ENCODE peak calls at places on chromosomes 7 and 10, in nine cellular contexts. Y, S, E, K, J, O, U, Q and I are unnamed samples.

GRCh38 chr7:78020131-78020873 is 221.7 kb downstream of the PHTF2 start:
- DNase-seq in Y (peak; percentile 23), S (no peak), E (peak; percentile 45), K (peak; percentile 68), J (peak; percentile 62), O (peak; percentile 33), U (peak; percentile 45), Q (peak; percentile 91), I (peak; percentile 84)

GRCh38 chr7:36473454-36474282 is 84.0 kb downstream of the ANLN start:
- DNase-seq in Y (no peak), S (peak; percentile 45), E (peak; percentile 68), K (peak; percentile 70), J (peak; percentile 21), O (peak; percentile 77), U (peak; percentile 89), Q (peak; percentile 15), I (no peak)

GRCh38 chr10:75397571-75397921 is 4.0 kb downstream of the ZNF503 start:
- DNase-seq in Y (no peak), S (no peak), E (peak; percentile 43), K (peak; percentile 57), J (peak; percentile 24), O (peak; percentile 34), U (no peak), Q (peak; percentile 66), I (no peak)

GRCh38 chr10:29596826-29597225 is 37.9 kb downstream of the SVIL start:
- DNase-seq in Y (no peak), S (no peak), E (no peak), K (no peak), J (no peak), O (no peak), U (no peak), Q (no peak), I (no peak)

GRCh38 chr10:24556746-24557742 is 166.6 kb downstream of the ARHGAP21 start:
- DNase-seq in Y (no peak), S (no peak), E (no peak), K (peak; percentile 28), J (peak; percentile 60), O (peak; percentile 51), U (peak; percentile 52), Q (peak; percentile 84), I (peak; percentile 58)

GRCh38 chr7:21550821-21551531 is 8.1 kb downstream of the DNAH11 start:
- DNase-seq in Y (no peak), S (no peak), E (no peak), K (no peak), J (no peak), O (no peak), U (peak; percentile 80), Q (no peak), I (no peak)

GRCh38 chr10:57992321-57993077 is 275.2 kb downstream of the IPMK start:
- DNase-seq in Y (no peak), S (no peak), E (no peak), K (no peak), J (no peak), O (no peak), U (peak; percentile 85), Q (no peak), I (no peak)

GRCh38 chr7:102024769-102025391 is 207.5 kb downstream of the CUX1 start:
- DNase-seq in Y (no peak), S (no peak), E (no peak), K (no peak), J (no peak), O (no peak), U (no peak), Q (no peak), I (no peak)

GRCh38 chr10:28788252-28788651 is 110.9 kb downstream of the BAMBI start:
- DNase-seq in Y (no peak), S (no peak), E (no peak), K (no peak), J (no peak), O (no peak), U (no peak), Q (no peak), I (no peak)

GRCh38 chr10:87918254-87918859 is 54.9 kb downstream of the PTEN start:
- DNase-seq in Y (no peak), S (no peak), E (no peak), K (no peak), J (no peak), O (no peak), U (no peak), Q (no peak), I (no peak)

GRCh38 chr7:143958781-143959180 is 4.1 kb downstream of the OR2F1 start:
- DNase-seq in Y (no peak), S (no peak), E (no peak), K (no peak), J (no peak), O (no peak), U (no peak), Q (peak; percentile 61), I (no peak)

GRCh38 chr7:127882313-127882920 is 148.8 kb downstream of the LRRC4 start:
- DNase-seq in Y (no peak), S (no peak), E (no peak), K (no peak), J (no peak), O (no peak), U (no peak), Q (no peak), I (no peak)

GRCh38 chr10:31940839-31941653 is 12.4 kb upstream of the ARHGAP12 start:
- DNase-seq in Y (peak; percentile 56), S (no peak), E (no peak), K (peak; percentile 33), J (no peak), O (no peak), U (peak; percentile 91), Q (peak; percentile 86), I (peak; percentile 98)

GRCh38 chr7:149021725-149022062 is 6.6 kb downstream of the PDIA4 start:
- DNase-seq in Y (no peak), S (no peak), E (no peak), K (no peak), J (no peak), O (no peak), U (no peak), Q (no peak), I (no peak)

GRCh38 chr10:18308600-18308999 is 168.4 kb downstream of the CACNB2 start:
- DNase-seq in Y (no peak), S (no peak), E (no peak), K (no peak), J (no peak), O (no peak), U (no peak), Q (peak; percentile 51), I (no peak)

GRCh38 chr7:100351657-100352058 is 6.3 kb upstream of the PILRB start:
- DNase-seq in Y (no peak), S (no peak), E (no peak), K (no peak), J (no peak), O (no peak), U (no peak), Q (no peak), I (no peak)

GRCh38 chr10:71268247-71268691 is 50.8 kb upstream of the SLC29A3 start:
- DNase-seq in Y (no peak), S (no peak), E (no peak), K (no peak), J (no peak), O (peak; percentile 41), U (peak; percentile 28), Q (peak; percentile 76), I (peak; percentile 47)

GRCh38 chr10:133211141-133211830 is 18.7 kb upstream of the UTF1 start:
- DNase-seq in Y (no peak), S (no peak), E (no peak), K (no peak), J (no peak), O (no peak), U (no peak), Q (no peak), I (no peak)

GRCh38 chr10:121296856-121297255 is 301.4 kb downstream of the FGFR2 start:
- DNase-seq in Y (no peak), S (no peak), E (no peak), K (no peak), J (no peak), O (no peak), U (no peak), Q (no peak), I (no peak)

GRCh38 chr7:26284995-26285632 is 6.5 kb upstream of the SNX10 start:
- DNase-seq in Y (no peak), S (no peak), E (no peak), K (no peak), J (no peak), O (no peak), U (peak; percentile 18), Q (no peak), I (no peak)

DNA sequence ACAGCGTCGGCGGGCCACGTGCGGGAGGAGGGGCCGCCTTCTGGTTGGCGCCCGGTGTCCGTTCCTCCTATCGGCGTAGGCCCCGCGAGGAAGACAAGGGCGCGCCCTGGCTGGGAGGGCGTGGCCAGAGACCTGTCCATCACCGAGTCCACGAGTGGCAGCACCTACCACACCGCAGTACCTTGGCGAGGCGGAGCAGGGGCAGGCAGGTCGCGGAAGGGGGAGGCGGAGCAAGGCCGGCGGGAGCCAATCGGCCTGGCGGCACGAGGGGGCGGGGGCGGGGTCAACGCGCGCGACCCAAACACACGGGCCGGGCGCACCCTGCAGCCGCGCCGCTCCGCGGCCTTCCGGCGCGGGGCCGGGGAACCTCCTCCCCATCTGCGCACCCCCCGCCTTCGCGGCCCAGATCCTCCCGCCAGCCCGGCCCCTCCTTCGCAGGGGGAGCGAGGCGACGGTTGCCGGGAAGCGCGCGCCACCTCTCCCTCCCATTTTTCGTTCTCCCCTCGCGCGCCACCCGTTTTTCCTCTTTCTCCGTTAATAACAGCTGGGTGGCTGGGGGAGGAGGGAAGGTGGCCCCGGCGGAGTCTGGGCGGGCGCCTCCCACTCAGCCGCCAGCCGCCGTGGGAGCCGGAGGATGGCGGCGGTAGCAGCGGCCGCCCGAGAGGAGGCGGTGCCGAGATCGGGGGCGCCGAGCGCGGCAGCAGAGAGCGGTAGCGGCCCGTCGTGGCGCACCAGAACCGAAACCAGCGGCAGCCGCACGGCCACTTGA is at the start of gene ZNRF2:
- DNase-seq in Y (peak; percentile 99), S (peak; percentile 97), E (peak; percentile 92), K (peak; percentile 99), J (peak; percentile 96), O (peak; percentile 98), U (peak; percentile 100), Q (peak; percentile 93), I (peak; percentile 99)
- TF ChIP-seq CTCF in Y (peak; percentile 46), S (peak; percentile 48), E (no peak), K (peak; percentile 64), J (peak; percentile 63), O (no peak), U (peak; percentile 78), Q (peak; percentile 31), I (peak; percentile 71)

GRCh38 chr7:64636386-64636785 is 29.5 kb upstream of the ZNF107 start:
- DNase-seq in Y (no peak), S (no peak), E (no peak), K (no peak), J (no peak), O (no peak), U (no peak), Q (no peak), I (no peak)
- TF ChIP-seq CTCF in Y (peak; percentile 9), S (no peak), E (peak; percentile 35), K (no peak), J (peak; percentile 1), O (no peak), U (no peak), Q (no peak), I (peak; percentile 62)

GRCh38 chr10:102540023-102540422 is 36.3 kb downstream of the SUFU start:
- DNase-seq in Y (no peak), S (no peak), E (no peak), K (no peak), J (peak; percentile 42), O (no peak), U (no peak), Q (peak; percentile 17), I (peak; percentile 5)
- TF ChIP-seq CTCF in Y (peak; percentile 28), S (peak; percentile 38), E (peak; percentile 15), K (no peak), J (peak; percentile 39), O (peak; percentile 6), U (no peak), Q (no peak), I (peak; percentile 70)

GRCh38 chr10:35327770-35328403 is 8.4 kb upstream of the CCNY start:
- DNase-seq in Y (no peak), S (no peak), E (no peak), K (no peak), J (no peak), O (no peak), U (no peak), Q (no peak), I (no peak)
- TF ChIP-seq CTCF in Y (no peak), S (no peak), E (no peak), K (no peak), J (no peak), O (no peak), U (no peak), Q (no peak), I (no peak)